ENCODE peak calls at places on chromosomes 4 and X, in nine cellular contexts. I is HTR-8/SVneo; F is stimulated activated CD8-positive, alpha-beta memory T cell treated with anti-CD3 and anti-CD28 coated beads, Interleukin-4, amount 100 ng/mL, for 1 hour; Z is IMR-90; X is stimulated activated CD4-positive, alpha-beta T cell treated with anti-CD3 and anti-CD28 coated beads, Interleukin-15, amount 100 ng/mL, for 1 hour; C is AG09309; T is transverse colon; Y is germinal center; L is NCI-H1694 treated with DMSO at 0.1 percent for 48 hours. Q is an unnamed sample.

GRCh38 chr4:20532871-20533870 is 167.1 kb upstream of the PACRGL start:
- DNase-seq in C (peak; percentile 81), F (no peak), X (no peak), L (no peak), Y (no peak), I (peak; percentile 59), Z (peak; percentile 41), T (no peak), Q (no peak)

GRCh38 chr4:153154010-153154975 is 50.0 kb upstream of the TRIM2 start:
- DNase-seq in X (no peak), Z (peak; percentile 68), T (peak; percentile 50), F (no peak), L (peak; percentile 17), I (peak; percentile 41), C (no peak), Y (no peak), Q (no peak)

GRCh38 chr4:80138556-80139538 is 58.5 kb upstream of the PRDM8 start:
- DNase-seq in C (peak; percentile 27), I (no peak), F (no peak), X (peak; percentile 15), T (peak; percentile 8), L (no peak), Y (no peak), Z (peak; percentile 82), Q (no peak)

GRCh38 chrX:331145-331771 is 12.7 kb upstream of the GTPBP6 start:
- DNase-seq in T (no peak), L (no peak), C (no peak), Z (peak; percentile 28), F (no peak), X (no peak), Y (no peak), I (peak; percentile 25), Q (no peak)

GRCh38 chr4:58514299-58514698 is 1404.1 kb upstream of the IGFBP7 start:
- DNase-seq in F (no peak), I (no peak), Z (no peak), C (no peak), Y (no peak), L (peak; percentile 15), X (no peak), T (no peak), Q (no peak)

GRCh38 chr4:128287159-128287870 is at the start of gene PGRMC2:
- DNase-seq in X (peak; percentile 20), Y (peak; percentile 47), T (peak; percentile 53), C (no peak), L (no peak), Z (peak; percentile 37), I (peak; percentile 15), F (no peak), Q (peak; percentile 45)

GRCh38 chr4:42329421-42329820 is 67.9 kb upstream of the SHISA3 start:
- DNase-seq in C (no peak), I (no peak), Z (no peak), F (no peak), X (no peak), T (no peak), L (no peak), Y (no peak), Q (no peak)

GRCh38 chrX:148135738-148136137 is 154.6 kb downstream of the FMR1NB start:
- DNase-seq in Z (no peak), C (no peak), Y (no peak), I (no peak), F (no peak), T (no peak), X (no peak), L (peak; percentile 67), Q (no peak)

GRCh38 chrX:40245411-40246140 is 147.8 kb upstream of the BCOR start:
- DNase-seq in F (no peak), L (no peak), I (no peak), X (no peak), C (no peak), Z (no peak), T (no peak), Y (no peak), Q (no peak)

GRCh38 chr4:157674699-157675098 is 454.2 kb downstream of the GRIA2 start:
- DNase-seq in Y (no peak), Z (no peak), T (no peak), F (no peak), C (no peak), L (no peak), X (no peak), I (no peak), Q (no peak)

GRCh38 chr4:28479666-28480065 is 1619.0 kb downstream of the STIM2 start:
- DNase-seq in L (no peak), I (no peak), C (no peak), X (no peak), T (no peak), Z (no peak), Y (no peak), F (no peak), Q (no peak)

GRCh38 chr4:58936436-58936835 is 1826.3 kb upstream of the IGFBP7 start:
- DNase-seq in X (no peak), L (no peak), C (no peak), T (no peak), F (no peak), Y (no peak), I (no peak), Z (no peak), Q (no peak)

GRCh38 chr4:169823685-169824084 is 65.9 kb upstream of the HPF1 start:
- DNase-seq in L (no peak), Y (no peak), C (no peak), I (peak; percentile 51), T (peak; percentile 13), Z (peak; percentile 60), F (no peak), X (no peak), Q (no peak)

GRCh38 chrX:74656079-74656745 is 41.8 kb upstream of the RLIM start:
- DNase-seq in F (no peak), Z (peak; percentile 27), C (no peak), T (no peak), I (peak; percentile 61), Y (no peak), L (no peak), X (no peak), Q (no peak)

GRCh38 chr4:7805533-7806079 is 134.1 kb downstream of the AFAP1 start:
- DNase-seq in T (no peak), L (no peak), F (no peak), X (no peak), Z (peak; percentile 95), Y (no peak), I (peak; percentile 88), C (peak; percentile 94), Q (no peak)

GRCh38 chr4:61201562-61202099 is 1.5 kb downstream of the ADGRL3 start:
- DNase-seq in C (no peak), L (no peak), Y (no peak), Z (no peak), X (no peak), I (peak; percentile 0), T (no peak), F (no peak), Q (no peak)

GRCh38 chr4:138647433-138647832 is 368.1 kb upstream of the NOCT start:
- DNase-seq in L (no peak), T (no peak), I (no peak), F (no peak), C (no peak), X (no peak), Y (no peak), Z (no peak), Q (no peak)

GRCh38 chrX:126658447-126658846 is 105.8 kb upstream of the DCAF12L1 start:
- DNase-seq in F (no peak), Y (no peak), I (no peak), C (no peak), Z (no peak), L (no peak), X (no peak), T (no peak), Q (no peak)

GRCh38 chrX:23333842-23334535 is 660 bp upstream of the PTCHD1 start:
- DNase-seq in T (peak; percentile 17), F (no peak), Y (no peak), L (no peak), I (no peak), X (no peak), Z (no peak), C (no peak), Q (no peak)

GRCh38 chr4:175562537-175562936 is 249.5 kb downstream of the GPM6A start:
- DNase-seq in Z (no peak), I (no peak), X (no peak), F (no peak), C (no peak), L (no peak), T (no peak), Y (no peak), Q (no peak)

GRCh38 chrX:34881671-34882070 is 60.9 kb upstream of the FAM47B start:
- DNase-seq in Y (no peak), I (no peak), Z (no peak), T (no peak), C (no peak), F (no peak), X (no peak), L (no peak), Q (no peak)